ENCODE peak calls at places on chromosomes 1 and 21, in seven cellular contexts. S is ovary, K is kidney epithelial cell, J is RWPE2, Z is colonic mucosa, Q is GM10248, G is psoas muscle. L is an unnamed sample.

GRCh38 chr1:72435025-72435424 is 152.7 kb upstream of the NEGR1 start:
- DNase-seq in S (no peak), K (peak; percentile 61), J (no peak), Z (no peak), Q (no peak), G (no peak), L (no peak)

GRCh38 chr1:218718216-218718615 is 373.1 kb downstream of the TGFB2 start:
- DNase-seq in S (no peak), K (no peak), J (no peak), Z (no peak), Q (no peak), G (no peak), L (no peak)

GRCh38 chr1:21077085-21077484 is 99.6 kb downstream of the EIF4G3 start:
- DNase-seq in S (no peak), K (no peak), J (no peak), Z (no peak), Q (no peak), G (no peak), L (no peak)

GRCh38 chr1:81840805-81841204 is 40.1 kb downstream of the ADGRL2 start:
- DNase-seq in S (no peak), K (no peak), J (no peak), Z (no peak), Q (no peak), G (no peak), L (no peak)

GRCh38 chr1:116983112-116983511 is 18.4 kb upstream of the CD101 start:
- DNase-seq in S (no peak), K (no peak), J (no peak), Z (no peak), Q (no peak), G (no peak), L (no peak)

GRCh38 chr1:20137604-20138003 is 1.5 kb upstream of the PLA2G2F start:
- DNase-seq in S (no peak), K (no peak), J (no peak), Z (no peak), Q (no peak), G (no peak), L (no peak)

GRCh38 chr1:202638019-202638887 is 72.0 kb downstream of the SYT2 start:
- DNase-seq in S (no peak), K (no peak), J (no peak), Z (peak; percentile 84), Q (no peak), G (no peak), L (no peak)

GRCh38 chr21:43743934-43744333 is 25.0 kb downstream of the PDXK start:
- DNase-seq in S (no peak), K (no peak), J (no peak), Z (no peak), Q (no peak), G (no peak), L (no peak)

GRCh38 chr21:26115899-26116298 is 54.7 kb downstream of the APP start:
- DNase-seq in S (no peak), K (no peak), J (no peak), Z (no peak), Q (no peak), G (no peak), L (no peak)

GRCh38 chr1:228219962-228220780 is 12.3 kb downstream of the OBSCN start:
- DNase-seq in S (no peak), K (no peak), J (no peak), Z (peak; percentile 9), Q (no peak), G (peak; percentile 66), L (no peak)

GRCh38 chr1:243471026-243471685 is 215.3 kb downstream of the SDCCAG8 start:
- DNase-seq in S (no peak), K (no peak), J (no peak), Z (no peak), Q (no peak), G (no peak), L (no peak)

GRCh38 chr1:29916656-29917369 is 680.5 kb downstream of the PTPRU start:
- DNase-seq in S (no peak), K (no peak), J (no peak), Z (no peak), Q (no peak), G (no peak), L (no peak)

GRCh38 chr1:22576148-22576544 is 12.9 kb downstream of the EPHA8 start:
- DNase-seq in S (no peak), K (no peak), J (no peak), Z (no peak), Q (no peak), G (no peak), L (no peak)

GRCh38 chr1:201080135-201080534 is 32.1 kb downstream of the CACNA1S start:
- DNase-seq in S (no peak), K (no peak), J (no peak), Z (no peak), Q (no peak), G (no peak), L (no peak)
- TF ChIP-seq CTCF in S (no peak), K (no peak), J (peak; percentile 9), Z (no peak), Q (no peak), G (no peak), L (no peak)

DNA sequence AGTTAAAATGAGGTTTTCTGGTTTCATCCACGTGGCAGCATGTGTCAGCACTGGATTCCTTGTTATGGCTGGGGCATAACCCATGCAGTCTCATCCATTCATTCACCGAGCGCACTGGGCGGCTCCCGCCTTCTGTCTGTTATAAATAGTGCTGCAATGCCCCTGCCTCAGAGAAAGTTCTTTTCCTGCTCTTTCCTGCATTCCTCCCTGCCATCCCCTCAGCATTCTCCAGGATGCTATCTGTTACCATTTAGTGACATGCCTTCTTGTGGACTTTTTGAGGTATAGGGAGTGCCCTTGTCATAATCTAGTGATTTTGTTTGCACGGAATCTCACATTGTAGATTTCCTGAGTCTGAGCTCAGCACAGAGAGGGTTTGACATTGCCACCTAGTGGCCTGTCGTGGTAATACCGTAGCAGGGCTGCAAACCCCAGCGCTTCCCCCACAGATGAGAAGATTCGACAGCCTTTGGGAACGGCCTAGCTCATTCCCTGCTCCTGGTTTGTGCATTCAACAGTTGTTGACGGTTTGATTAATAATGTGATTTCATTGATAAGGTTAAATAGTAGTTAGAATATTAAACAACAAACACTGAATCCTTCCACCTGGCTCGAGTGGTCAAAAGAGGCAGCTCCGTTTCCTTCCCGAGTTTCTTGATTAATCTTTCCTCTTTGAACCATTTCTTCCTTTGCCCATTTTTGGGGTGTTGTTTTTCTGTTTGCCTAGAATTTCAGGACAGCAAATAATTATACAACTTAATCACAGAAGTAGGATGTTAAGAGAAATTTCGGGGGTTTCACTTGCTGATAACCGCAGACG is 46.3 kb downstream of the UMODL1 start:
- DNase-seq in S (peak; percentile 82), K (no peak), J (no peak), Z (peak; percentile 83), Q (peak; percentile 84), G (peak; percentile 77), L (peak; percentile 83)
- TF ChIP-seq CTCF in S (peak; percentile 89), K (peak; percentile 85), J (peak; percentile 92), Z (peak; percentile 92), Q (peak; percentile 85), G (peak; percentile 93), L (peak; percentile 83)

DNA sequence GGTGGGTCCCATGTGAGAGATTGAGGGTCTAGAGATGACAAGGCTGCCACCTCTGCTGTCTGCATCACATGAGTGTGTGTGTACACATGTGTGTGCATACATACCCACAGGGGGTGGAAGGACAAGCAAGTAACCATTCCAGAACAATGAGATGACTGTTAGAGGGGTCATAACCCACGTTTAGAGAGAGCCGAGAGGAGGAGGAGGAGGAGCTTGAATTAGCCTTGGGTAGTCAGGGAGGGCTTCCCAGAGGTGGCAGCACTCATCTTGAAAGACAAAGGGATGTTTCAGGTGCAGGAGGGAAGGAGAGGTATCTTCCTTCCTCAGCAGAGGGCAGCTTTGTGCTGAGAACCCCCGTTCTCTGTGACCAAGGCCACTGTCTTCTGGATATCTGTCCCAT is 21.3 kb downstream of the TNFRSF1B start:
- DNase-seq in S (no peak), K (no peak), J (no peak), Z (no peak), Q (no peak), G (no peak), L (no peak)
- TF ChIP-seq CTCF in S (no peak), K (no peak), J (no peak), Z (no peak), Q (no peak), G (no peak), L (no peak)

GRCh38 chr1:155513300-155513926 is 49.2 kb downstream of the ASH1L start:
- DNase-seq in S (no peak), K (no peak), J (no peak), Z (no peak), Q (no peak), G (no peak), L (no peak)
- TF ChIP-seq CTCF in S (no peak), K (no peak), J (no peak), Z (no peak), Q (no peak), G (no peak), L (no peak)